ENCODE peak calls at places on chromosome 21, in four cellular contexts. One of them, this sample, is unnamed.

GRCh38 chr21:45504021-45504515 is 38.2 kb downstream of the SLC19A1 start:
- DNase-seq in T-helper 9 cell: no peak
- DNase-seq in NCI-H1092: no peak
- DNase-seq in GM12865: no peak
- DNase-seq in this sample: no peak

GRCh38 chr21:45148316-45149000 is 74.1 kb downstream of the ADARB1 start:
- DNase-seq in T-helper 9 cell: no peak
- DNase-seq in NCI-H1092: no peak
- DNase-seq in GM12865: no peak
- DNase-seq in this sample: no peak

GRCh38 chr21:25732091-25732760 is 2.5 kb downstream of the ATP5PF start:
- DNase-seq in T-helper 9 cell: no peak
- DNase-seq in NCI-H1092: no peak
- DNase-seq in GM12865: no peak
- DNase-seq in this sample: no peak

GRCh38 chr21:45910548-45911221 is 70.9 kb upstream of the COL6A1 start:
- DNase-seq in T-helper 9 cell: no peak
- DNase-seq in NCI-H1092: peak; percentile 34
- DNase-seq in GM12865: no peak
- DNase-seq in this sample: no peak

GRCh38 chr21:38824124-38824822 is 18.5 kb downstream of the ETS2 start:
- DNase-seq in T-helper 9 cell: no peak
- DNase-seq in NCI-H1092: no peak
- DNase-seq in GM12865: no peak
- DNase-seq in this sample: no peak

GRCh38 chr21:35048183-35048601 is 910 bp downstream of the RUNX1 start:
- DNase-seq in T-helper 9 cell: no peak
- DNase-seq in NCI-H1092: no peak
- DNase-seq in GM12865: no peak
- DNase-seq in this sample: no peak

GRCh38 chr21:31180256-31181088 is 142.2 kb upstream of the KRTAP19-8 start:
- DNase-seq in T-helper 9 cell: no peak
- DNase-seq in NCI-H1092: peak; percentile 8
- DNase-seq in GM12865: peak; percentile 41
- DNase-seq in this sample: no peak

GRCh38 chr21:45078371-45078770 is 4.0 kb downstream of the ADARB1 start:
- DNase-seq in T-helper 9 cell: no peak
- DNase-seq in NCI-H1092: no peak
- DNase-seq in GM12865: no peak
- DNase-seq in this sample: no peak

GRCh38 chr21:27246741-27247140 is 279.9 kb upstream of the ADAMTS5 start:
- DNase-seq in T-helper 9 cell: no peak
- DNase-seq in NCI-H1092: no peak
- DNase-seq in GM12865: no peak
- DNase-seq in this sample: no peak

GRCh38 chr21:45542667-45543370 is 579 bp upstream of the SLC19A1 start:
- DNase-seq in T-helper 9 cell: no peak
- DNase-seq in NCI-H1092: no peak
- DNase-seq in GM12865: no peak
- DNase-seq in this sample: no peak

GRCh38 chr21:33259428-33259827 is 6.7 kb upstream of the IL10RB start:
- DNase-seq in T-helper 9 cell: no peak
- DNase-seq in NCI-H1092: no peak
- DNase-seq in GM12865: no peak
- DNase-seq in this sample: no peak

GRCh38 chr21:41852929-41853320 is 26.2 kb downstream of the PRDM15 start:
- DNase-seq in T-helper 9 cell: no peak
- DNase-seq in NCI-H1092: no peak
- DNase-seq in GM12865: no peak
- DNase-seq in this sample: no peak

GRCh38 chr21:38929652-38930051 is 123.9 kb downstream of the ETS2 start:
- DNase-seq in T-helper 9 cell: no peak
- DNase-seq in NCI-H1092: no peak
- DNase-seq in GM12865: no peak
- DNase-seq in this sample: no peak

GRCh38 chr21:33948096-33948950 is 32.7 kb upstream of the ATP5PO start:
- DNase-seq in T-helper 9 cell: peak; percentile 68
- DNase-seq in NCI-H1092: peak; percentile 87
- DNase-seq in GM12865: peak; percentile 96
- DNase-seq in this sample: no peak

GRCh38 chr21:20646431-20646830 is 351.8 kb upstream of the NCAM2 start:
- DNase-seq in T-helper 9 cell: no peak
- DNase-seq in NCI-H1092: no peak
- DNase-seq in GM12865: no peak
- DNase-seq in this sample: no peak

This sample was measured in HTR-8/SVneo.